ENCODE peak calls at places on chromosomes 5 and 9, in four cellular contexts. O, U, G and P are unnamed samples.

GRCh38 chr5:157354825-157355224 is 88.9 kb downstream of the CYFIP2 start:
- DNase-seq in U (no peak), G (no peak), O (no peak), P (peak)

GRCh38 chr5:115098041-115098702 is 71.5 kb downstream of the TRIM36 start:
- DNase-seq in G (peak), O (peak), U (peak), P (peak)

GRCh38 chr9:16824545-16825041 is 45.9 kb downstream of the BNC2 start:
- DNase-seq in U (no peak), O (no peak), G (no peak), P (peak)

GRCh38 chr5:96714951-96715451 is 52.8 kb downstream of the CAST start:
- DNase-seq in U (no peak), O (peak), G (no peak), P (peak)

GRCh38 chr9:89676281-89676680 is 71.5 kb downstream of the GADD45G start:
- DNase-seq in O (no peak), G (peak), U (no peak), P (no peak)

GRCh38 chr9:79111653-79112052 is 460.1 kb upstream of the TLE4 start:
- DNase-seq in U (no peak), O (no peak), G (no peak), P (no peak)

GRCh38 chr9:97938081-97938644 is at the start of gene HEMGN:
- DNase-seq in U (no peak), O (no peak), G (no peak), P (no peak)

GRCh38 chr5:127754727-127755126 is 51.5 kb downstream of the CCDC192 start:
- DNase-seq in G (no peak), O (no peak), U (no peak), P (no peak)

GRCh38 chr5:106094128-106094726 is 1576.5 kb downstream of the EFNA5 start:
- DNase-seq in U (no peak), O (no peak), G (no peak), P (peak)

GRCh38 chr9:129052592-129052991 is 16.2 kb downstream of the MIGA2 start:
- DNase-seq in O (no peak), U (no peak), G (no peak), P (peak)

GRCh38 chr5:14871084-14871572 is 450 bp downstream of the ANKH start:
- DNase-seq in G (peak), U (no peak), O (peak), P (peak)

GRCh38 chr5:147973086-147973485 is 66.7 kb upstream of the C5orf46 start:
- DNase-seq in G (no peak), O (no peak), U (no peak), P (no peak)

GRCh38 chr9:35605336-35606137 is 475 bp downstream of the TESK1 start:
- DNase-seq in O (peak), U (no peak), G (peak), P (peak)

GRCh38 chr9:130106860-130107848 is 53.4 kb downstream of the GPR107 start:
- DNase-seq in G (peak), U (peak), O (peak), P (peak)

GRCh38 chr5:149809919-149810691 is 80.0 kb downstream of the PPARGC1B start:
- DNase-seq in G (no peak), U (no peak), O (no peak), P (no peak)

GRCh38 chr5:122163151-122164069 is 34.1 kb downstream of the ZNF474 start:
- DNase-seq in U (no peak), O (no peak), G (no peak), P (peak)